ENCODE peak calls at places on chromosomes 16 and 17, in five cellular contexts. P is germinal center, G is NCI-H446, Z is tibial nerve, X is NCI-H748 treated with DMSO at 0.1 percent for 48 hours. U is an unnamed sample.

GRCh38 chr16:4945560-4946502 is 8.9 kb upstream of the PPL start:
- DNase-seq in P (no peak), G (no peak), Z (peak), X (no peak), U (no peak)

GRCh38 chr16:75252946-75253911 is 1.8 kb upstream of the BCAR1 start:
- DNase-seq in P (no peak), G (no peak), Z (no peak), X (no peak), U (no peak)

GRCh38 chr16:58336332-58337089 is 41.7 kb upstream of the PRSS54 start:
- DNase-seq in P (peak), G (peak), Z (peak), X (peak), U (peak)

GRCh38 chr17:67629963-67630320 is 87.8 kb upstream of the NOL11 start:
- DNase-seq in P (peak), G (no peak), Z (no peak), X (no peak), U (no peak)

GRCh38 chr16:48383204-48383876 is 1.9 kb downstream of the SIAH1 start:
- DNase-seq in P (no peak), G (no peak), Z (no peak), X (no peak), U (no peak)

GRCh38 chr16:86026136-86026905 is 127.4 kb downstream of the IRF8 start:
- DNase-seq in P (no peak), G (no peak), Z (no peak), X (no peak), U (no peak)

GRCh38 chr17:69874220-69874670 is 200.8 kb upstream of the KCNJ16 start:
- DNase-seq in P (no peak), G (no peak), Z (no peak), X (no peak), U (no peak)

GRCh38 chr17:13288248-13288647 is 270.4 kb upstream of the ELAC2 start:
- DNase-seq in P (no peak), G (no peak), Z (no peak), X (no peak), U (no peak)

GRCh38 chr17:2253768-2254406 is 49.7 kb downstream of the SMG6 start:
- DNase-seq in P (no peak), G (no peak), Z (no peak), X (no peak), U (no peak)

GRCh38 chr17:82875418-82875856 is 35.6 kb upstream of the ZNF750 start:
- DNase-seq in P (no peak), G (no peak), Z (no peak), X (no peak), U (no peak)

GRCh38 chr17:81821147-81821546 is 11.9 kb downstream of the MCRIP1 start:
- DNase-seq in P (no peak), G (no peak), Z (no peak), X (no peak), U (no peak)

GRCh38 chr17:49861150-49861884 is 13.4 kb upstream of the TAC4 start:
- DNase-seq in P (peak), G (peak), Z (no peak), X (peak), U (peak)

GRCh38 chr16:22933173-22933572 is 119.2 kb downstream of the HS3ST2 start:
- DNase-seq in P (peak), G (no peak), Z (no peak), X (no peak), U (no peak)

GRCh38 chr16:4477966-4478365 is 1.8 kb downstream of the HMOX2 start:
- DNase-seq in P (no peak), G (no peak), Z (no peak), X (no peak), U (no peak)